ENCODE peak calls at places on chromosomes 1 and 21, in seven cellular contexts. V is pancreas, G is Right ventricle myocardium superior, Q is hepatic stellate cell, A is lower leg skin, L is AML-193, U is NCI-H510A treated with DMSO at 0.1 percent for 48 hours. W is an unnamed sample.

GRCh38 chr1:207565546-207566468 is 69.8 kb downstream of the CR1 start:
- DNase-seq in G (no peak), L (no peak), Q (no peak), A (no peak), V (no peak), U (peak; percentile 6), W (peak; percentile 15)

GRCh38 chr1:184387069-184387870 is 441 bp downstream of the C1orf21 start:
- DNase-seq in U (peak; percentile 24), Q (peak; percentile 34), V (peak; percentile 52), L (no peak), G (peak; percentile 61), A (peak; percentile 43), W (peak; percentile 38)

GRCh38 chr1:221741364-221741970 is 422 bp downstream of the DUSP10 start:
- DNase-seq in V (peak; percentile 22), Q (peak; percentile 48), L (peak; percentile 46), G (peak; percentile 47), A (peak; percentile 39), U (peak; percentile 82), W (peak; percentile 38)

GRCh38 chr1:168362991-168363390 is 82.3 kb downstream of the TBX19 start:
- DNase-seq in L (no peak), A (no peak), G (no peak), V (no peak), U (no peak), Q (no peak), W (no peak)

GRCh38 chr1:227429447-227430359 is 111.4 kb upstream of the CDC42BPA start:
- DNase-seq in U (peak; percentile 28), V (no peak), L (no peak), Q (peak; percentile 38), G (no peak), A (peak; percentile 21), W (no peak)

GRCh38 chr1:205936846-205937707 is 6.2 kb downstream of the SLC26A9 start:
- DNase-seq in U (no peak), G (no peak), L (no peak), Q (peak; percentile 81), A (no peak), V (no peak), W (no peak)

GRCh38 chr1:233897325-233898162 is 6.9 kb upstream of the SLC35F3 start:
- DNase-seq in Q (no peak), G (no peak), A (no peak), L (no peak), U (no peak), V (no peak), W (no peak)

GRCh38 chr1:156860113-156860638 is 489 bp upstream of the NTRK1 start:
- DNase-seq in L (no peak), V (peak; percentile 51), U (peak; percentile 64), G (no peak), A (no peak), Q (peak; percentile 80), W (peak; percentile 46)

GRCh38 chr1:103162360-103162759 is 54.0 kb upstream of the COL11A1 start:
- DNase-seq in G (no peak), U (no peak), L (no peak), A (no peak), Q (no peak), V (no peak), W (no peak)

GRCh38 chr1:27864264-27864895 is 8.0 kb upstream of the THEMIS2 start:
- DNase-seq in G (no peak), U (no peak), L (peak; percentile 82), V (no peak), A (no peak), Q (no peak), W (peak; percentile 27)

GRCh38 chr1:178541829-178542553 is 29.1 kb downstream of the TEX35 start:
- DNase-seq in U (peak; percentile 62), A (no peak), L (peak; percentile 8), Q (peak; percentile 46), G (peak; percentile 70), V (peak; percentile 77), W (no peak)

GRCh38 chr1:150992626-150993025 is 10.5 kb downstream of the ANXA9 start:
- DNase-seq in V (no peak), U (no peak), A (no peak), L (no peak), G (no peak), Q (no peak), W (no peak)

GRCh38 chr1:230189276-230190183 is 122.5 kb downstream of the GALNT2 start:
- DNase-seq in V (no peak), A (no peak), U (peak; percentile 94), L (no peak), G (no peak), Q (no peak), W (no peak)

GRCh38 chr1:12541274-12542137 is 76.5 kb downstream of the DHRS3 start:
- DNase-seq in U (no peak), A (no peak), L (no peak), V (no peak), Q (no peak), G (peak; percentile 73), W (no peak)

GRCh38 chr1:86150553-86151055 is 6.0 kb downstream of the COL24A1 start:
- DNase-seq in L (no peak), A (no peak), Q (peak; percentile 15), V (no peak), G (no peak), U (no peak), W (no peak)

GRCh38 chr1:222582099-222582774 is 7.5 kb downstream of the TAF1A start:
- DNase-seq in L (no peak), V (no peak), A (no peak), Q (no peak), U (no peak), G (no peak), W (no peak)

GRCh38 chr1:39363267-39363666 is 128.2 kb upstream of the BMP8A start:
- DNase-seq in U (no peak), V (no peak), Q (no peak), L (no peak), G (no peak), A (no peak), W (no peak)

GRCh38 chr1:212020975-212021374 is 14.4 kb downstream of the INTS7 start:
- DNase-seq in L (no peak), U (no peak), V (no peak), G (no peak), A (no peak), Q (no peak), W (no peak)

GRCh38 chr1:57485643-57486042 is 61.8 kb upstream of the DAB1 start:
- DNase-seq in U (no peak), A (no peak), Q (no peak), V (no peak), L (no peak), G (no peak), W (no peak)

GRCh38 chr21:29121759-29122158 is 8.7 kb upstream of the MAP3K7CL start:
- DNase-seq in Q (no peak), L (no peak), G (no peak), V (no peak), U (no peak), A (no peak), W (no peak)

GRCh38 chr1:205240569-205240968 is 12.8 kb downstream of the TMCC2 start:
- DNase-seq in G (no peak), A (no peak), U (no peak), L (no peak), Q (no peak), V (no peak), W (no peak)

GRCh38 chr1:220812308-220812707 is 25.6 kb downstream of the MTARC1 start:
- DNase-seq in Q (no peak), A (no peak), V (no peak), G (no peak), L (no peak), U (no peak), W (no peak)

GRCh38 chr1:20377516-20378270 is 87.0 kb downstream of the VWA5B1 start:
- DNase-seq in Q (no peak), V (no peak), A (no peak), G (no peak), U (no peak), L (no peak), W (no peak)

GRCh38 chr1:154327466-154328317 is 2.4 kb downstream of the ATP8B2 start:
- DNase-seq in U (peak; percentile 50), V (no peak), L (no peak), G (no peak), A (no peak), Q (no peak), W (no peak)

GRCh38 chr1:9808459-9808858 is 15.3 kb downstream of the CLSTN1 start:
- DNase-seq in A (no peak), L (no peak), U (no peak), V (no peak), Q (no peak), G (no peak), W (no peak)

GRCh38 chr1:30856260-30856790 is 52.2 kb downstream of the SDC3 start:
- DNase-seq in G (no peak), Q (no peak), U (peak; percentile 55), L (no peak), V (no peak), A (no peak), W (no peak)

GRCh38 chr1:196464545-196464944 is 143.7 kb downstream of the KCNT2 start:
- DNase-seq in G (no peak), V (no peak), U (no peak), A (no peak), Q (no peak), L (no peak), W (no peak)

GRCh38 chr1:91732291-91732953 is 153.5 kb downstream of the TGFBR3 start:
- DNase-seq in G (no peak), U (peak; percentile 59), V (no peak), L (no peak), Q (peak; percentile 19), A (no peak), W (peak; percentile 65)